ENCODE peak calls at places on chromosomes 4 and X, in eight cellular contexts. B is uterus; H is dorsolateral prefrontal cortex; U is tibial nerve; T is RWPE1; V is esophagus squamous epithelium; K is small intestine; Z is CD8-positive, alpha-beta T cell. N is an unnamed sample.

GRCh38 chr4:45629717-45630116 is 494.1 kb downstream of the GABRG1 start:
- DNase-seq in B (no peak), H (no peak), U (no peak), T (no peak), V (no peak), K (no peak), Z (no peak), N (no peak)

GRCh38 chr4:159516556-159516955 is 413.7 kb downstream of the RAPGEF2 start:
- DNase-seq in B (no peak), H (no peak), U (no peak), T (no peak), V (no peak), K (no peak), Z (no peak), N (no peak)

GRCh38 chr4:184599492-184600135 is 49.6 kb downstream of the CASP3 start:
- DNase-seq in B (no peak), H (no peak), U (no peak), T (no peak), V (no peak), K (no peak), Z (no peak), N (no peak)

GRCh38 chr4:122606364-122607043 is 14.4 kb downstream of the IL21 start:
- DNase-seq in B (no peak), H (no peak), U (no peak), T (no peak), V (no peak), K (no peak), Z (no peak), N (no peak)

GRCh38 chrX:109719262-109719661 is 13.8 kb downstream of the ACSL4 start:
- DNase-seq in B (no peak), H (no peak), U (no peak), T (no peak), V (no peak), K (no peak), Z (no peak), N (no peak)

GRCh38 chrX:916235-916609 is 285.6 kb downstream of the SHOX start:
- DNase-seq in B (no peak), H (no peak), U (no peak), T (no peak), V (no peak), K (no peak), Z (no peak), N (no peak)

GRCh38 chrX:134706138-134706537 is 47.9 kb upstream of the PLAC1 start:
- DNase-seq in B (no peak), H (no peak), U (no peak), T (no peak), V (no peak), K (no peak), Z (no peak), N (no peak)

GRCh38 chr4:38140643-38141203 is 180.5 kb downstream of the PTTG2 start:
- DNase-seq in B (no peak), H (no peak), U (no peak), T (no peak), V (no peak), K (no peak), Z (no peak), N (no peak)

GRCh38 chrX:21741869-21742701 is 15.8 kb downstream of the SMPX start:
- DNase-seq in B (no peak), H (no peak), U (peak; percentile 15), T (no peak), V (no peak), K (no peak), Z (no peak), N (no peak)

GRCh38 chr4:139988863-139989765 is 164.9 kb downstream of the MAML3 start:
- DNase-seq in B (peak; percentile 86), H (no peak), U (peak; percentile 38), T (peak; percentile 90), V (no peak), K (peak; percentile 14), Z (no peak), N (no peak)

GRCh38 chr4:102345795-102346100 is 466 bp upstream of the SLC39A8 start:
- DNase-seq in B (peak; percentile 15), H (no peak), U (no peak), T (no peak), V (no peak), K (peak; percentile 9), Z (no peak), N (no peak)

DNA sequence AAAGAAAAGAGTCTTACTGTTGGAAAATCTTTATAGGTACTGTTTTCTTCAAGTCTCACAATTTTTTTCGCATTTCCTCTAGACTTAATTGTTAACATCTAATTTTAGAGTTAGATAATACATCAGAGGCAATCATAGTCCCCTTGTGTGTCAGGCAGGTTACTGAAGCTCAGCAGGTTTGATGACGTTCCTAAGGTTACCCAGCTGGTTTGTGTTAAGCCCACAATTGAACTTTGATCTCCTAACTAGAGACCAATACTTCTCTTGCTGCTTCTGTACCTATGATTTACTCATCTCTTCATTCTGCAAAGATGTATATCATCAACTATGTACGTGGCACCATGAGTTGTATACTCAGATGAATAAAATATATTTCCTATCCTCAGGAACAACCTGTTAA is 131.6 kb upstream of the STIM2 start:
- DNase-seq in B (no peak), H (no peak), U (no peak), T (no peak), V (no peak), K (peak; percentile 25), Z (no peak), N (no peak)
- H3K27ac ChIP-seq in B (no peak overlapping the region), H (no peak overlapping the region), U (no peak overlapping the region), T (no peak overlapping the region), V (no peak overlapping the region), K (no peak overlapping the region), Z (no peak overlapping the region), N (no peak overlapping the region)

GRCh38 chr4:20030108-20030507 is 221.6 kb upstream of the SLIT2 start:
- DNase-seq in B (no peak), H (no peak), U (no peak), T (no peak), V (no peak), K (peak; percentile 17), Z (no peak), N (no peak)

GRCh38 chr4:20026456-20026855 is 225.2 kb upstream of the SLIT2 start:
- DNase-seq in B (no peak), H (no peak), U (no peak), T (no peak), V (no peak), K (no peak), Z (no peak), N (no peak)

DNA sequence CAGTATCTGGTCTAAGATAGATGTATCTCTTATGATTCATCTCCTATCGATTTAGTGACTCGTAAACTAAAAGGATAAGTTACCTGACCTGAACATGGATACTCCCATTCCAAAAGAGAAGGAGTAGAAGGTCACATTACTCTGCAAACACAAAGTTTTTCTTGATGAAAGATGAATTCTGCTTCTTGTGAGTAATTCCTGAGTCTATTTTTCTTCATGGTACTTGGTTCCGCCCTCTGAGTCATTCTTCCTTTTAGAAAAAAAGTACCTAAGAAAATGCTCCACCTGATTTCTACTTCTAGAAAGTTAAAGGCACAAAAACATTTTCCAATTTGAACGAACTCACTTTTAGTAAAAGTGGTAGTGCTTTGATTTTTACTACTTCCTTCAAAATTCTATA is 223.0 kb upstream of the SLIT2 start:
- DNase-seq in B (no peak), H (no peak), U (no peak), T (peak; percentile 26), V (no peak), K (no peak), Z (no peak), N (no peak)
- H3K27ac ChIP-seq in B (no peak overlapping the region), H (no peak overlapping the region), U (no peak overlapping the region), T (no peak overlapping the region), V (no peak overlapping the region), K (no peak overlapping the region), Z (no peak overlapping the region), N (no peak overlapping the region)

GRCh38 chrX:149830192-149830873 is 48.6 kb downstream of the MAGEA9 start:
- DNase-seq in B (no peak), H (no peak), U (no peak), T (no peak), V (no peak), K (no peak), Z (no peak), N (no peak)
- H3K27ac ChIP-seq in B (peak overlapping the region; percentile 37), H (no peak overlapping the region), U (peak overlapping the region; percentile 29), T (peak overlapping the region; percentile 15), V (peak overlapping the region; percentile 43), K (no peak overlapping the region), Z (peak overlapping the region; percentile 45), N (no peak overlapping the region)

GRCh38 chr4:112085156-112086035 is 59.9 kb upstream of the FAM241A start:
- DNase-seq in B (no peak), H (no peak), U (no peak), T (no peak), V (no peak), K (no peak), Z (no peak), N (no peak)

GRCh38 chr4:112086036-112086434 is 59.2 kb upstream of the FAM241A start:
- DNase-seq in B (no peak), H (no peak), U (no peak), T (no peak), V (no peak), K (no peak), Z (no peak), N (no peak)

GRCh38 chr4:112082954-112083586 is 62.2 kb upstream of the FAM241A start:
- DNase-seq in B (no peak), H (no peak), U (no peak), T (peak; percentile 94), V (no peak), K (peak; percentile 99), Z (no peak), N (no peak)

GRCh38 chr4:112083587-112084347 is 61.5 kb upstream of the FAM241A start:
- DNase-seq in B (no peak), H (no peak), U (no peak), T (no peak), V (no peak), K (no peak), Z (no peak), N (no peak)
- H3K27ac ChIP-seq in B (peak overlapping the region; percentile 60), H (no peak overlapping the region), U (no peak overlapping the region), T (no peak overlapping the region), V (peak overlapping the region; percentile 2), K (peak overlapping the region; percentile 41), Z (no peak overlapping the region), N (no peak overlapping the region)

GRCh38 chr4:6779667-6780565 is 2.6 kb upstream of the KIAA0232 start:
- DNase-seq in B (no peak), H (no peak), U (no peak), T (no peak), V (no peak), K (no peak), Z (no peak), N (no peak)
- H3K27ac ChIP-seq in B (no peak overlapping the region), H (peak overlapping the region; percentile 100), U (peak overlapping the region; percentile 43), T (no peak overlapping the region), V (no peak overlapping the region), K (no peak overlapping the region), Z (no peak overlapping the region), N (peak overlapping the region; percentile 80)

GRCh38 chr4:174152717-174153466 is 130.6 kb downstream of the FBXO8 start:
- DNase-seq in B (no peak), H (no peak), U (no peak), T (no peak), V (no peak), K (no peak), Z (no peak), N (no peak)
- H3K27ac ChIP-seq in B (no peak overlapping the region), H (no peak overlapping the region), U (no peak overlapping the region), T (no peak overlapping the region), V (no peak overlapping the region), K (no peak overlapping the region), Z (no peak overlapping the region), N (no peak overlapping the region)

N was measured in substantia nigra.